ENCODE peak calls at places on chromosomes 2 and 18, in eight cellular contexts. D is naive B cell; N is stimulated activated CD8-positive, alpha-beta memory T cell treated with anti-CD3 and anti-CD28 coated beads, Interleukin-2, amount 100 ng/mL, for 1 hour; Z is NCI-H460; O is iPS-NIHi11; Y is A549; H is cardiac fibroblast; U is HCT116. R is an unnamed sample.

GRCh38 chr2:31253344-31254155 is 19.6 kb downstream of the EHD3 start:
- DNase-seq in Y (no peak), U (no peak), Z (no peak), H (no peak), N (no peak), O (peak; percentile 43), D (no peak), R (no peak)

GRCh38 chr2:201235865-201236811 is 24.2 kb upstream of the CASP8 start:
- DNase-seq in U (no peak), Y (no peak), D (peak; percentile 62), Z (peak; percentile 75), O (peak; percentile 34), N (no peak), H (peak; percentile 94), R (no peak)

GRCh38 chr2:220619525-220620267 is 952.4 kb downstream of the EPHA4 start:
- DNase-seq in U (peak; percentile 15), D (no peak), Y (peak; percentile 21), H (no peak), O (no peak), Z (peak; percentile 27), N (no peak), R (no peak)

GRCh38 chr18:36440614-36441013 is 143.1 kb downstream of the FHOD3 start:
- DNase-seq in H (no peak), Z (no peak), D (no peak), U (no peak), N (no peak), Y (no peak), O (no peak), R (no peak)

GRCh38 chr18:22558945-22559385 is 141.2 kb upstream of the CTAGE1 start:
- DNase-seq in H (peak; percentile 80), Y (peak; percentile 44), D (no peak), U (no peak), Z (no peak), N (no peak), O (peak; percentile 49), R (no peak)

GRCh38 chr2:69554981-69555380 is 88.6 kb downstream of the AAK1 start:
- DNase-seq in Z (no peak), U (no peak), O (no peak), Y (no peak), H (peak; percentile 77), D (no peak), N (no peak), R (no peak)

GRCh38 chr2:241040811-241041334 is 42.5 kb downstream of the SNED1 start:
- DNase-seq in Y (no peak), Z (no peak), U (no peak), D (peak; percentile 38), O (no peak), H (no peak), N (no peak), R (no peak)

GRCh38 chr2:135741043-135741394 is 636 bp upstream of the UBXN4 start:
- DNase-seq in N (no peak), Y (no peak), D (no peak), O (no peak), H (no peak), Z (no peak), U (no peak), R (no peak)

GRCh38 chr2:176535480-176536113 is 266.4 kb downstream of the MTX2 start:
- DNase-seq in H (no peak), Z (no peak), U (no peak), D (no peak), Y (no peak), N (no peak), O (no peak), R (no peak)

GRCh38 chr2:235472443-235472842 is 21.4 kb upstream of the AGAP1 start:
- DNase-seq in D (no peak), N (no peak), Y (no peak), U (no peak), O (no peak), H (no peak), Z (no peak), R (no peak)

GRCh38 chr18:23641937-23642666 is 20.6 kb downstream of the ANKRD29 start:
- DNase-seq in O (no peak), Z (no peak), Y (no peak), D (no peak), N (no peak), U (no peak), H (no peak), R (no peak)

GRCh38 chr2:42105330-42106256 is 57.8 kb downstream of the PKDCC start:
- DNase-seq in U (no peak), Y (no peak), Z (no peak), D (peak; percentile 83), O (no peak), H (peak; percentile 34), N (peak; percentile 58), R (peak; percentile 78)

R was measured in SIG-M5.